ENCODE peak calls at places on chromosomes 13 and 19, in nine cellular contexts. V, F, W, H, D, G, Q, R and U are unnamed samples.

GRCh38 chr13:106117035-106117434 is 418.4 kb downstream of the EFNB2 start:
- DNase-seq in V (no peak), F (no peak), W (peak; percentile 14), H (no peak), D (no peak), G (no peak), Q (no peak), R (no peak), U (no peak)

GRCh38 chr13:30705672-30706071 is 29.7 kb upstream of the ALOX5AP start:
- DNase-seq in V (no peak), F (no peak), W (no peak), H (no peak), D (no peak), G (no peak), Q (no peak), R (no peak), U (no peak)

GRCh38 chr13:34166406-34166805 is 348.5 kb downstream of the RFC3 start:
- DNase-seq in V (no peak), F (no peak), W (no peak), H (no peak), D (no peak), G (no peak), Q (no peak), R (no peak), U (no peak)

GRCh38 chr19:56119585-56119978 is 1.5 kb downstream of the ZNF787 start:
- DNase-seq in V (no peak), F (no peak), W (peak; percentile 30), H (peak; percentile 62), D (no peak), G (no peak), Q (no peak), R (no peak), U (no peak)

GRCh38 chr13:44576396-44577235 is 486 bp upstream of the TSC22D1 start:
- DNase-seq in V (no peak), F (no peak), W (no peak), H (peak; percentile 61), D (peak; percentile 41), G (peak; percentile 37), Q (no peak), R (no peak), U (peak; percentile 21)

GRCh38 chr13:97219226-97219625 is 2.9 kb upstream of the MBNL2 start:
- DNase-seq in V (no peak), F (no peak), W (no peak), H (no peak), D (no peak), G (no peak), Q (no peak), R (no peak), U (no peak)

GRCh38 chr19:39369200-39369599 is 21.7 kb downstream of the PAF1 start:
- DNase-seq in V (no peak), F (no peak), W (no peak), H (no peak), D (no peak), G (no peak), Q (no peak), R (no peak), U (no peak)

GRCh38 chr13:52454459-52454824 is 836 bp upstream of the CKAP2 start:
- DNase-seq in V (peak; percentile 4), F (no peak), W (no peak), H (no peak), D (no peak), G (peak; percentile 39), Q (peak; percentile 43), R (no peak), U (peak; percentile 37)

GRCh38 chr13:112842343-112842856 is 126.6 kb upstream of the MCF2L start:
- DNase-seq in V (peak; percentile 72), F (no peak), W (no peak), H (no peak), D (peak; percentile 47), G (no peak), Q (no peak), R (no peak), U (no peak)

GRCh38 chr13:97141564-97142005 is 80.5 kb upstream of the MBNL2 start:
- DNase-seq in V (peak; percentile 79), F (no peak), W (peak; percentile 87), H (peak; percentile 28), D (peak; percentile 18), G (peak; percentile 24), Q (no peak), R (peak; percentile 28), U (no peak)